ENCODE peak calls at places on chromosomes 11 and 22, in seven cellular contexts. R is activated CD4-positive, CD25-positive, alpha-beta regulatory T cell; X is activated CD8-positive, alpha-beta memory T cell treated with anti-CD3 and anti-CD28 coated beads for 4 hours; E is G401; W is stimulated activated naive CD8-positive, alpha-beta T cell treated with anti-CD3 and anti-CD28 coated beads, Interleukin-15, amount 100 ng/mL, for 72 hours; H is stimulated activated CD8-positive, alpha-beta memory T cell treated with anti-CD3 and anti-CD28 coated beads, Interleukin-15, amount 100 ng/mL, for 1 hour; Y is glomerular endothelial cell. O is an unnamed sample.

GRCh38 chr11:130585545-130585944 is 137.1 kb downstream of the ADAMTS15 start:
- DNase-seq in R (no peak), X (no peak), E (no peak), W (no peak), H (no peak), Y (no peak), O (no peak)

GRCh38 chr11:78041843-78042455 is 18.9 kb upstream of the KCTD14 start:
- DNase-seq in R (no peak), X (no peak), E (no peak), W (no peak), H (no peak), Y (no peak), O (no peak)

GRCh38 chr11:87425943-87426342 is 388.2 kb downstream of the TMEM135 start:
- DNase-seq in R (no peak), X (no peak), E (no peak), W (no peak), H (no peak), Y (no peak), O (no peak)

GRCh38 chr11:76062733-76063132 is 143.6 kb downstream of the WNT11 start:
- DNase-seq in R (no peak), X (no peak), E (no peak), W (no peak), H (no peak), Y (no peak), O (no peak)

GRCh38 chr11:106399624-106400023 is 322.2 kb downstream of the AASDHPPT start:
- DNase-seq in R (no peak), X (no peak), E (no peak), W (no peak), H (no peak), Y (no peak), O (no peak)

GRCh38 chr11:32830413-32830738 is 649 bp downstream of the PRRG4 start:
- DNase-seq in R (no peak), X (no peak), E (no peak), W (no peak), H (no peak), Y (no peak), O (no peak)

GRCh38 chr11:16312242-16312641 is 44.1 kb downstream of the SOX6 start:
- DNase-seq in R (no peak), X (no peak), E (no peak), W (no peak), H (no peak), Y (no peak), O (no peak)

GRCh38 chr11:60786811-60787567 is 1.9 kb downstream of the MS4A10 start:
- DNase-seq in R (no peak), X (no peak), E (no peak), W (no peak), H (no peak), Y (peak), O (no peak)

GRCh38 chr22:44735518-44736428 is 16.6 kb upstream of the ARHGAP8 start:
- DNase-seq in R (peak), X (peak), E (peak), W (peak), H (peak), Y (no peak), O (peak)

GRCh38 chr11:75349540-75350116 is 1.8 kb downstream of the ARRB1 start:
- DNase-seq in R (no peak), X (no peak), E (no peak), W (no peak), H (no peak), Y (no peak), O (no peak)

GRCh38 chr22:47574551-47574950 is 812.1 kb downstream of the TBC1D22A start:
- DNase-seq in R (no peak), X (no peak), E (no peak), W (no peak), H (no peak), Y (no peak), O (no peak)

GRCh38 chr11:92329644-92330043 is 105.0 kb downstream of the FAT3 start:
- DNase-seq in R (no peak), X (no peak), E (no peak), W (no peak), H (no peak), Y (no peak), O (no peak)

GRCh38 chr22:17233348-17234043 is 14.3 kb upstream of the ADA2 start:
- DNase-seq in R (no peak), X (no peak), E (no peak), W (no peak), H (no peak), Y (no peak), O (no peak)

GRCh38 chr11:102626686-102627085 is 1.6 kb upstream of the MMP20 start:
- DNase-seq in R (no peak), X (no peak), E (no peak), W (no peak), H (no peak), Y (no peak), O (no peak)